ENCODE peak calls at places on chromosome 6, in nine cellular contexts. S, G, M, P, Y, F, D, R and W are unnamed samples.

GRCh38 chr6:14910692-14911547 is 334.9 kb upstream of the JARID2 start:
- DNase-seq in Y (peak), F (no peak), M (peak), G (no peak), P (no peak), D (no peak), R (no peak), S (no peak), W (no peak)

GRCh38 chr6:142569676-142570075 is 267.9 kb downstream of the ADGRG6 start:
- DNase-seq in G (no peak), P (no peak), R (no peak), D (no peak), F (no peak), M (no peak), S (no peak), Y (no peak), W (no peak)

GRCh38 chr6:48111575-48111974 is 578 bp upstream of the PTCHD4 start:
- DNase-seq in M (no peak), F (no peak), S (no peak), G (no peak), D (no peak), P (no peak), Y (peak), R (no peak), W (no peak)

GRCh38 chr6:155146205-155146604 is 117.6 kb upstream of the CLDN20 start:
- DNase-seq in D (no peak), Y (no peak), R (no peak), M (no peak), P (no peak), S (no peak), G (no peak), F (no peak), W (no peak)

GRCh38 chr6:108068618-108069017 is 5.9 kb downstream of the OSTM1 start:
- DNase-seq in Y (no peak), R (no peak), G (no peak), D (no peak), S (no peak), P (no peak), M (no peak), F (no peak), W (no peak)

GRCh38 chr6:12084681-12085080 is 72.6 kb downstream of the HIVEP1 start:
- DNase-seq in Y (no peak), R (no peak), S (no peak), F (no peak), P (no peak), D (no peak), G (no peak), M (no peak), W (no peak)

GRCh38 chr6:109182590-109182989 is 87.3 kb downstream of the CEP57L1 start:
- DNase-seq in R (no peak), Y (no peak), M (no peak), F (no peak), P (no peak), S (no peak), G (no peak), D (no peak), W (no peak)

GRCh38 chr6:111573892-111574800 is 31.5 kb downstream of the TRAF3IP2 start:
- DNase-seq in S (peak), D (no peak), P (no peak), G (peak), F (no peak), M (peak), R (no peak), Y (peak), W (no peak)

GRCh38 chr6:42091718-42092023 is 41.3 kb downstream of the TAF8 start:
- DNase-seq in Y (no peak), P (no peak), D (no peak), F (no peak), R (no peak), M (no peak), S (no peak), G (no peak), W (no peak)

GRCh38 chr6:108115598-108116058 is 41.1 kb upstream of the OSTM1 start:
- DNase-seq in F (no peak), R (peak), G (no peak), S (no peak), D (no peak), Y (peak), P (peak), M (peak), W (no peak)

GRCh38 chr6:29414588-29414987 is at the start of gene OR12D1:
- DNase-seq in G (no peak), P (no peak), Y (no peak), D (no peak), F (no peak), R (no peak), S (peak), M (no peak), W (no peak)

GRCh38 chr6:157184202-157185015 is 138.9 kb downstream of the TMEM242 start:
- DNase-seq in D (peak), R (peak), Y (peak), F (peak), G (no peak), M (peak), S (peak), P (peak), W (peak)

GRCh38 chr6:32214126-32214525 is 9.7 kb downstream of the NOTCH4 start:
- DNase-seq in R (no peak), S (no peak), D (no peak), G (no peak), M (no peak), Y (no peak), F (no peak), P (no peak), W (no peak)

GRCh38 chr6:136788069-136788902 is 4.0 kb downstream of the MAP3K5 start:
- DNase-seq in Y (peak), M (peak), F (no peak), P (no peak), S (no peak), D (no peak), R (no peak), G (peak), W (no peak)

GRCh38 chr6:168681748-168682147 is 240.8 kb downstream of the SMOC2 start:
- DNase-seq in P (no peak), R (no peak), D (no peak), F (no peak), G (no peak), M (no peak), Y (no peak), S (no peak), W (no peak)

GRCh38 chr6:15936503-15936902 is 192.4 kb upstream of the MYLIP start:
- DNase-seq in R (no peak), P (no peak), S (no peak), M (no peak), Y (no peak), G (no peak), F (no peak), D (no peak), W (no peak)

GRCh38 chr6:165624871-165625639 is 38.0 kb downstream of the PDE10A start:
- DNase-seq in G (no peak), F (no peak), D (no peak), Y (no peak), R (no peak), P (no peak), S (no peak), M (no peak), W (no peak)

GRCh38 chr6:37180075-37180474 is 10.1 kb downstream of the PIM1 start:
- DNase-seq in F (no peak), M (no peak), D (no peak), R (no peak), P (no peak), Y (no peak), G (no peak), S (no peak), W (no peak)

GRCh38 chr6:138800377-138801150 is 4.7 kb downstream of the ECT2L start:
- DNase-seq in P (no peak), F (no peak), M (no peak), Y (no peak), G (no peak), D (no peak), R (peak), S (no peak), W (no peak)

GRCh38 chr6:38021029-38021428 is 201.5 kb downstream of the ZFAND3 start:
- DNase-seq in G (no peak), D (no peak), P (no peak), Y (no peak), S (no peak), R (no peak), F (no peak), M (no peak), W (no peak)

GRCh38 chr6:140445474-140446004 is 1071.1 kb upstream of the CITED2 start:
- DNase-seq in D (no peak), S (peak), M (peak), G (peak), Y (peak), F (no peak), P (no peak), R (no peak), W (no peak)

GRCh38 chr6:56804996-56805395 is 149.9 kb upstream of the BEND6 start:
- DNase-seq in M (peak), S (peak), P (no peak), Y (peak), R (no peak), G (peak), F (no peak), D (no peak), W (no peak)

DNA sequence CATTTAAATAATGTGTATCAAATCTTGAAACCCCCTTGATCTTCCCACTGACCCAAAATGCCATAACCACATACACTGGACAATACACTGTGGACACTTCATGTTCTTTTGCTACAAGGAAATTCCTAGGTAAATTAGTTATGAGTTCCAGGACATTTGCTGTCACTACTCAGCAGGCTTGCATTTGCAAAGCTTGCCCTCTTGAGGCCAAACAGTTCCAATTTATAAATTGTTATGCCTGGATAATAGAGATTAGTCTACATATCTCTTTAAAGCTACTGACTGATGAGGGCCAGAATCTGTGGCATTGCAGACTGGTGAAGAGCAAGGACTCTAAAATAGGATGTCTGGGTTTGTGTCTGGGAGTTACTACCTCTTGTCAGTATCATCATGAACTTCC is 17.4 kb upstream of the RAB32 start:
- DNase-seq in D (no peak), G (no peak), R (no peak), M (no peak), F (no peak), Y (no peak), S (no peak), P (no peak), W (no peak)
- TF ChIP-seq CTCF in D (no peak), G (peak), R (no peak), M (peak), F (no peak), Y (no peak), S (peak), P (no peak), W (peak)

DNA sequence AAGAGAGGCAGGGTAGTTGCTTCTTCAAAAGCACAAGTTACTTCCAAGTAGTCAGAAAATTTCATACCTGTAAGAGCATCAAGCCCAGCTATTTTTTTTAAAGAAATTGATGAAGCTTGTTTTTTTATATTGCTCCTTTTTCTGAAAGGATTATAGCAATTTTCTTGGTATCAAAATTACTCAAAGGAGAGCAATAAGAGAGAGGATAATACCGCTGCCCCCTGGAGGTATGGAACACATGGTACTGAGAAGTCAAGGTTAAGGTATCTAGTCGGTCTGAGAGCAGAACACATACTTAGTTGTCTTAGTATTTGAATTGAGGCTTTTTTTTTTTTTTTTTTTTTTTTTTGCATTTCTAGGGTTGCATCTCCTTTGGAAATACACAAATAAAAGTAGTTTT is 59.4 kb downstream of the ADGRF5 start:
- DNase-seq in S (no peak), D (no peak), P (no peak), G (no peak), F (no peak), R (no peak), Y (no peak), M (no peak), W (no peak)
- TF ChIP-seq CTCF in S (no peak), D (no peak), P (no peak), G (no peak), F (no peak), R (no peak), Y (no peak), M (no peak), W (no peak)

GRCh38 chr6:67629268-67629667 is 1005.8 kb upstream of the ADGRB3 start:
- DNase-seq in Y (peak), S (no peak), R (no peak), F (no peak), G (no peak), P (no peak), D (no peak), M (peak), W (no peak)
- TF ChIP-seq CTCF in Y (no peak), S (no peak), R (no peak), F (no peak), G (no peak), P (no peak), D (no peak), M (no peak), W (no peak)

DNA sequence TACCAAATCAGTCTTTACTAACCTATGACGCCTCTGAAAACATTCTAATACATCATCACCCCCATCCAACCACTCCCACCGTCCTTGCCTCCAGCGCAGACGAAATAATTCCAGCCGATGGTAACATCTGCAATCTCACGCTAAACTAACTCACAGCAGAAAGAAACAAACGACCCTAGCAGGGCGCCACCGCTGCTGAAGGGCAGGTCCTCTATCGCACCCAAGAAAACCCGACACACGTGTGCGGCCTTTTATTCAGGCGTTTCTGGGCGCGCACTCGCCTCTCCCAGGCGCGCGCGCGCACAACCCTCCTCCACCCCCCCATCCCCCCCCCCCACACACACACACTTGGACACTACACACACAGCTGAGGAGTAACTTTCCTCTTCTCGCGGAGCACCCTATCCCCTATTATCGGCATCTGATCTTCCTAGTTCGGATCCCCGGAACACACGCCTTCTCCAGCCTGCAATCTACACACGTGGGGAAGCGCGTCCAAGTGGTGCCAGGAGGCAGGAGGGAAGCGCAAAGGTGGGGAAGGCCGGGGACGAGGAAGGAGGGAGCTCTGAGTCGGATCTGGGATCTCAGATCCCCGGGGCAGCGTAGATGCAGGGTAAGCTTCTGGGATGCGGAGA is 1.4 kb downstream of the GFOD1 start:
- DNase-seq in M (peak), F (no peak), R (peak), G (no peak), D (no peak), P (peak), S (peak), Y (peak), W (no peak)
- TF ChIP-seq CTCF in M (no peak), F (no peak), R (no peak), G (no peak), D (no peak), P (no peak), S (no peak), Y (no peak), W (no peak)